ENCODE peak calls at places on chromosomes 5 and 9, in ten cellular contexts. J, G, Q, H, E, S, D, Y, T and F are unnamed samples. For H3K9me3, the result is how much of the 10 kb centered on the place peaks cover.

GRCh38 chr9:117403848-117404247 is 11.0 kb downstream of the ASTN2 start:
- DNase-seq in E (no peak), G (no peak), H (no peak), T (no peak), Q (no peak), S (no peak), D (no peak), J (no peak), Y (peak), F (no peak)

GRCh38 chr9:16442622-16443021 is 427.8 kb downstream of the BNC2 start:
- DNase-seq in Q (no peak), D (no peak), G (no peak), T (no peak), S (no peak), E (peak), H (peak), Y (no peak), J (no peak), F (peak)

GRCh38 chr9:136686794-136687711 is at the start of gene AGPAT2:
- DNase-seq in J (no peak), D (peak), H (peak), Q (peak), E (peak), Y (peak), G (no peak), T (peak), S (peak), F (peak)

GRCh38 chr9:137689745-137690529 is 71.1 kb downstream of the EHMT1 start:
- DNase-seq in H (peak), T (no peak), Q (no peak), J (no peak), S (no peak), G (peak), D (no peak), E (no peak), Y (no peak), F (no peak)

GRCh38 chr5:68343421-68343826 is 127.9 kb downstream of the PIK3R1 start:
- DNase-seq in S (no peak), Y (no peak), T (peak), G (peak), E (peak), J (peak), H (peak), Q (no peak), D (no peak), F (no peak)

GRCh38 chr9:115006660-115007059 is 76.3 kb upstream of the TNFSF8 start:
- DNase-seq in H (peak), G (peak), J (no peak), Y (no peak), E (no peak), Q (no peak), T (no peak), D (no peak), S (no peak), F (no peak)

GRCh38 chr9:113602126-113603119 is 138.9 kb downstream of the RGS3 start:
- DNase-seq in Q (peak), Y (peak), T (peak), G (no peak), D (peak), S (peak), J (peak), H (peak), E (peak), F (no peak)

GRCh38 chr5:55324815-55325418 is 17.1 kb downstream of the MTREX start:
- DNase-seq in H (peak), S (no peak), J (no peak), Q (no peak), D (no peak), T (no peak), Y (no peak), G (no peak), E (no peak), F (no peak)

GRCh38 chr5:154465169-154465568 is 12.9 kb downstream of the HAND1 start:
- DNase-seq in T (no peak), G (no peak), Q (no peak), J (no peak), H (peak), S (no peak), E (no peak), Y (no peak), D (no peak), F (no peak)

GRCh38 chr9:79817469-79818004 is 245.8 kb downstream of the TLE4 start:
- DNase-seq in H (no peak), S (no peak), E (peak), Y (no peak), D (no peak), Q (no peak), J (no peak), G (no peak), T (no peak), F (peak)

GRCh38 chr5:85010014-85010562 is 625.4 kb upstream of the EDIL3 start:
- DNase-seq in Y (no peak), J (no peak), H (no peak), Q (no peak), E (no peak), S (no peak), G (no peak), T (no peak), D (no peak), F (no peak)

GRCh38 chr5:50445281-50445949 is 4.3 kb upstream of the EMB start:
- DNase-seq in J (no peak), Q (peak), H (no peak), D (no peak), S (no peak), E (no peak), G (no peak), T (no peak), Y (no peak), F (no peak)

GRCh38 chr5:36876965-36877666 is 547 bp downstream of the NIPBL start:
- DNase-seq in Y (peak), D (peak), G (no peak), E (peak), J (no peak), T (peak), H (peak), Q (peak), S (peak), F (peak)

GRCh38 chr5:178116406-178116885 is 3.1 kb downstream of the N4BP3 start:
- DNase-seq in H (no peak), G (no peak), S (no peak), J (no peak), D (no peak), E (no peak), Q (peak), Y (no peak), T (no peak), F (no peak)

GRCh38 chr5:89428624-89429023 is 545.6 kb upstream of the MEF2C start:
- DNase-seq in D (no peak), S (no peak), H (no peak), E (no peak), G (no peak), Y (no peak), Q (no peak), T (no peak), J (no peak), F (no peak)

GRCh38 chr5:103218164-103218563 is 40.4 kb upstream of the MACIR start:
- DNase-seq in G (peak), T (no peak), Y (no peak), D (no peak), E (no peak), Q (no peak), S (no peak), J (no peak), H (peak), F (no peak)

GRCh38 chr5:175692235-175692995 is 34.5 kb downstream of the HRH2 start:
- DNase-seq in E (peak), J (no peak), S (peak), Y (no peak), T (peak), H (no peak), D (no peak), G (no peak), Q (no peak), F (no peak)

GRCh38 chr5:112036206-112036605 is 279.2 kb upstream of the NREP start:
- DNase-seq in H (no peak), E (no peak), Q (no peak), D (no peak), T (no peak), Y (no peak), J (no peak), S (no peak), G (no peak), F (no peak)

GRCh38 chr5:76204713-76205112 is 121.5 kb downstream of the SV2C start:
- DNase-seq in Q (peak), J (no peak), G (no peak), S (no peak), H (no peak), Y (no peak), E (no peak), D (no peak), T (no peak), F (no peak)

GRCh38 chr9:79768199-79768598 is 196.4 kb downstream of the TLE4 start:
- DNase-seq in T (no peak), J (no peak), E (no peak), S (no peak), D (no peak), G (peak), Y (no peak), H (peak), Q (no peak), F (no peak)

GRCh38 chr5:173962436-173962835 is 26.5 kb upstream of the C5orf47 start:
- DNase-seq in Q (no peak), E (no peak), S (no peak), H (no peak), D (no peak), Y (no peak), T (no peak), G (no peak), J (no peak), F (no peak)

GRCh38 chr5:154652746-154653417 is 102.3 kb upstream of the LARP1 start:
- DNase-seq in E (no peak), H (no peak), J (no peak), Y (peak), G (no peak), D (no peak), S (peak), T (no peak), Q (peak), F (no peak)

GRCh38 chr5:169534311-169534880 is 49.2 kb upstream of the SPDL1 start:
- DNase-seq in G (no peak), Y (no peak), E (no peak), Q (no peak), H (no peak), S (no peak), T (no peak), D (no peak), J (no peak), F (no peak)

GRCh38 chr9:121288557-121288873 is 20.6 kb downstream of the GSN start:
- DNase-seq in G (no peak), J (no peak), S (no peak), E (no peak), Y (no peak), H (no peak), Q (no peak), D (no peak), T (no peak), F (no peak)

GRCh38 chr5:134582941-134583340 is 49.7 kb downstream of the SAR1B start:
- DNase-seq in Q (no peak), E (peak), G (no peak), D (no peak), S (peak), H (no peak), Y (no peak), J (no peak), T (no peak), F (no peak)

GRCh38 chr5:169923988-169924387 is 56.3 kb downstream of the INSYN2B start:
- DNase-seq in J (no peak), T (no peak), S (no peak), Y (no peak), Q (no peak), H (no peak), D (no peak), E (no peak), G (no peak), F (no peak)

GRCh38 chr5:93151896-93152295 is 429.1 kb downstream of the NR2F1-AS1 start:
- DNase-seq in T (no peak), G (no peak), D (no peak), E (no peak), Q (no peak), S (no peak), J (no peak), H (no peak), Y (no peak), F (no peak)

GRCh38 chr5:110940136-110940535 is 131.4 kb upstream of the TSLP start:
- DNase-seq in Y (no peak), G (no peak), H (no peak), T (no peak), S (no peak), D (no peak), E (no peak), J (no peak), Q (no peak), F (no peak)

GRCh38 chr5:97478513-97478912 is 295.5 kb upstream of the RIOK2 start:
- DNase-seq in E (no peak), D (no peak), Y (no peak), Q (no peak), S (no peak), H (peak), T (no peak), J (no peak), G (no peak), F (no peak)

GRCh38 chr5:121967187-121967586 is 5.4 kb downstream of the SRFBP1 start:
- DNase-seq in Y (no peak), T (no peak), E (no peak), H (peak), Q (no peak), G (no peak), D (no peak), J (no peak), S (no peak), F (no peak)

GRCh38 chr9:3768698-3769458 is 243.1 kb upstream of the RFX3 start:
- DNase-seq in E (no peak), J (no peak), Y (no peak), Q (no peak), H (peak), D (no peak), G (no peak), S (no peak), T (no peak), F (no peak)

GRCh38 chr5:83957188-83957587 is 236.5 kb upstream of the HAPLN1 start:
- DNase-seq in H (no peak), S (no peak), T (no peak), E (no peak), Y (no peak), D (no peak), J (no peak), G (no peak), Q (no peak), F (no peak)

GRCh38 chr9:33506626-33507370 is 17.3 kb upstream of the ANKRD18B start:
- DNase-seq in G (peak), D (no peak), Y (no peak), S (no peak), H (peak), E (no peak), J (no peak), Q (no peak), T (no peak), F (no peak)

DNA sequence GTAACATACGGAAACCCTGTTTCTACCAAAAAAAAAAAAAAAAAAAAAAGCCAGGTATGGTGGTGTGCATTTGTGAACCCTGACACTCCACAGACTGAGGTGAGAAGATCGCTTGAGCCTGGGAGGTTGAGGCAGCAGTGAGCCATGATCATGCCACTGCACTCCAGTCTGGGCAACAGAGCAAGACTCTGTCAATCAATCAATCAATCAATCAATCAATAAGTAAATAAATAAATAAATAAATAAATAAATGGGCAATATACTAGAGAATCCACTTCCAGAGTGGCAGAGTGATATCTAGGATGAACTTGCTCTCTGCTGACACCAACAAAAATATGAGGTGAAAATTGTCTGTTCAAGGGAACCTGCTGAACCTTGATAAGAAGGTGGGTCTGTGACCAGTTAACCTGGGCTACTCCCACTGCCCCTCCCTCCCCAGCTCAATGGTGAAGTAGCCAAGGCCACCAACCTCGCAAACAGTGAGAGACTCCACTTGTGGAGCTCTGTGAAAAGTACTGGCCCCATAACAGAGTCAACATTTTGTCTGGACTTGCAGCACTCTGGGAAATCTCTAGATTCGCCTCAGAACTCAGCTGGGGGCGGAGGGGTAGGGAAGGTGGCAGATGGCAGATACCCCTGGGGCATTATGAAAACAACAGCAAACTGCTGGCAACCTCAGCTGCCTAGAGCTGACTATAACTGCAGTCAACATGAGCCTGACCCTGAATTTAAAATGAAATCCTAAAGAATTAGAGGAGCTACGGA is 163.7 kb downstream of the ROR2 start:
- DNase-seq in E (no peak), D (no peak), Y (no peak), S (no peak), J (no peak), T (no peak), G (no peak), Q (no peak), H (no peak), F (no peak)
- H3K9me3 ChIP-seq in E (under half), D (under half), Y (under half), S (under half), J (under half), T (under half), G (under half), Q (under half), H (under half), F (under half)

GRCh38 chr9:92989561-92989960 is 42.2 kb downstream of the FGD3 start:
- DNase-seq in G (no peak), H (no peak), Y (no peak), D (no peak), Q (no peak), E (no peak), J (no peak), T (no peak), S (no peak), F (no peak)

GRCh38 chr9:92984976-92985375 is 37.7 kb downstream of the FGD3 start:
- DNase-seq in J (no peak), D (no peak), S (no peak), H (no peak), Y (no peak), T (no peak), E (no peak), G (no peak), Q (no peak), F (no peak)

GRCh38 chr9:92988215-92988731 is 41.0 kb downstream of the FGD3 start:
- DNase-seq in G (no peak), T (no peak), J (no peak), E (no peak), H (no peak), D (no peak), S (no peak), Q (no peak), Y (no peak), F (no peak)

GRCh38 chr9:92983984-92984589 is 36.8 kb downstream of the FGD3 start:
- DNase-seq in T (no peak), H (peak), Q (no peak), S (no peak), Y (no peak), G (no peak), D (no peak), J (no peak), E (no peak), F (no peak)

GRCh38 chr9:92986175-92987110 is 39.1 kb downstream of the FGD3 start:
- DNase-seq in J (no peak), Q (no peak), H (peak), S (no peak), T (no peak), E (no peak), G (no peak), D (no peak), Y (no peak), F (no peak)
- H3K9me3 ChIP-seq in J (under half), Q (under half), H (under half), S (under half), T (under half), E (under half), G (under half), D (under half), Y (under half), F (under half)

DNA sequence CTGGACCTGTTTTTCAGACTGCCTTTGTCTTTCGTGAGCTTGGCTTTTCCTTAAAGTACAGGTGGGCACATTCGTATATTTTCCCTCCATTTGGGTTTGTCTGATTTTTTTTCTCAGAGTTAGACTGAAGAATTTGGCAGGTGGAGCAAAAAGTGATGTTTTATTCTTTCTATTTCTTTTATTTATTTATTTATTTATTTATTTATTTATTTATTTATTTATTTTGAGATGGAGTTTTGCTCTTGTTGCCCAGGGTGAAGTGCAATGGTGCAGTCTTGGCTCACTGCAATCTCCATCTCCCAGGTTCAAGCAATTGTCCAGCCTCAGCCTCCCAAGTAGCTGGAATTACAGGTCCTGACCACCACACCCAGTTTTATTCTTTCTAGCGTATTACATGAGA is 1805.1 kb upstream of the WWC1 start:
- DNase-seq in T (no peak), E (no peak), J (no peak), G (no peak), D (no peak), S (no peak), Q (no peak), Y (no peak), H (no peak), F (no peak)
- H3K9me3 ChIP-seq in T (under half), E (under half), J (under half), G (under half), D (under half), S (under half), Q (under half), Y (under half), H (under half), F (under half)

GRCh38 chr9:96738147-96739027 is 39.5 kb downstream of the ZNF510 start:
- DNase-seq in Q (no peak), J (no peak), E (no peak), H (no peak), T (no peak), D (no peak), S (no peak), Y (no peak), G (no peak), F (no peak)

GRCh38 chr9:96741771-96742170 is 36.1 kb downstream of the ZNF510 start:
- DNase-seq in S (no peak), E (no peak), D (no peak), J (no peak), G (no peak), T (no peak), Q (no peak), H (no peak), Y (no peak), F (no peak)
- H3K9me3 ChIP-seq in S (under half), E (half or more), D (half or more), J (half or more), G (under half), T (half or more), Q (under half), H (under half), Y (under half), F (half or more)

DNA sequence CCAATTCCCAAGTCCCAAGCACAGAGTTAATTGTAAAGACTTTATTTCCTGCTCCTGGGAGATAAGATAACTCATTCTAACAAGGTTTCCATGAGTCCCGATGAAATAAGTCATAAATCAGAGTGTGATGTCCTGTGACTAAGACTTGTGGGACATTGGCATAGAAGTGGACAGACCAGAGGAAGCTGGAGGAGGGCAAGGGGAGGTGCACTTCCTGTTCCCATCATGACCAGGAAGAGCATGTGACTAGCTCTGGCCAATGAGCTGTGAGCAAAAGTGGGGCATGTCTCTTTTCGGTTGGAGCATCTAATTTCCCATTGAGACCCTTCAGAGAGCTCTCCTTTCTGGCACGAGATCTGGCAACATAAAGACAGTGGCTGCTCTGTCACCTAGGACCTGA is 100.4 kb downstream of the ZNF354C start:
- DNase-seq in Y (no peak), S (no peak), J (no peak), E (no peak), D (no peak), G (no peak), H (no peak), T (peak), Q (no peak), F (no peak)
- H3K9me3 ChIP-seq in Y (under half), S (under half), J (under half), E (under half), D (under half), G (under half), H (under half), T (under half), Q (under half), F (under half)

GRCh38 chr9:1184146-1184545 is 134.0 kb downstream of the DMRT2 start:
- DNase-seq in Y (no peak), E (no peak), J (no peak), S (no peak), T (no peak), H (no peak), G (no peak), D (no peak), Q (no peak), F (no peak)
- H3K9me3 ChIP-seq in Y (under half), E (under half), J (under half), S (under half), T (under half), H (under half), G (under half), D (under half), Q (under half), F (under half)

DNA sequence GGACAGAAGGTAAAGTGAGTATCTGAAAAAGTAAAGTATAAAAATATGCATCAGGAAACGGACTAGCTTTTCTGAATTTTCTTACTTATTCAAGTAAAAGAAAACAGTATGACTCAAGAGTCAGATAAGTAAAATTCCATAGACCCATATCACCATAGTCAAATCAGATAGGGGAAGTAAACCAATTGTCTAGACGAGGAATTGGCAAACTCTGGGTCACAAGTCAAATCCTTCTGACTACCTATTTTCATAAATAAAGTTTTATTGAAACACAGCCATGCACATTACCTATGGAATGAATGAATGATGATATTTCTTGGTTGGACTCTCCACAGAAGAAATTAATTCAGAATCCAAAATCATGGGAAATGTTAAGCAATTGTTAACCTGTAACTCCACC is 59.1 kb upstream of the TMC1 start:
- DNase-seq in H (no peak), Y (no peak), Q (no peak), G (no peak), J (no peak), D (no peak), E (no peak), S (no peak), T (no peak), F (no peak)
- H3K9me3 ChIP-seq in H (under half), Y (under half), Q (under half), G (under half), J (under half), D (under half), E (under half), S (under half), T (under half), F (under half)